ENCODE peak calls at places on chromosomes 4 and X, in seven cellular contexts. B is GM23338, T is spleen, K is prostate gland, Z is Panc1, C is HCT116, N is suprapubic skin. J is an unnamed sample.

GRCh38 chr4:137998666-137999429 is 243.3 kb downstream of the SLC7A11 start:
- DNase-seq in C (no peak), K (no peak), N (no peak), Z (no peak), B (no peak), T (no peak), J (no peak)

GRCh38 chr4:36133658-36134057 is 110.7 kb downstream of the ARAP2 start:
- DNase-seq in Z (no peak), N (no peak), B (no peak), K (no peak), C (no peak), T (no peak), J (no peak)

GRCh38 chr4:75644095-75644494 is 13.8 kb upstream of the CDKL2 start:
- DNase-seq in T (no peak), Z (no peak), B (no peak), C (no peak), N (no peak), K (peak), J (no peak)

GRCh38 chr4:149914521-149915115 is 99.0 kb upstream of the IQCM start:
- DNase-seq in B (peak), T (no peak), C (peak), K (no peak), Z (peak), N (no peak), J (no peak)

GRCh38 chrX:139842326-139843175 is 90.3 kb downstream of the ATP11C start:
- DNase-seq in T (no peak), C (no peak), N (no peak), Z (no peak), K (no peak), B (no peak), J (no peak)

GRCh38 chr4:87973283-87974169 is 2.0 kb upstream of the SPP1 start:
- DNase-seq in N (no peak), C (peak), Z (peak), K (no peak), T (peak), B (peak), J (peak)

GRCh38 chr4:38948551-38948950 is 80.9 kb downstream of the FAM114A1 start:
- DNase-seq in N (no peak), T (no peak), B (no peak), C (no peak), Z (peak), K (no peak), J (no peak)

GRCh38 chrX:22037225-22037624 is 5.1 kb downstream of the PHEX start:
- DNase-seq in B (no peak), Z (no peak), K (no peak), T (no peak), C (no peak), N (no peak), J (no peak)

GRCh38 chr4:3682236-3683076 is 83.7 kb upstream of the ADRA2C start:
- DNase-seq in T (peak), Z (no peak), N (peak), K (no peak), C (no peak), B (no peak), J (no peak)

GRCh38 chr4:41102360-41103092 is 111.8 kb downstream of the APBB2 start:
- DNase-seq in C (no peak), K (no peak), B (no peak), Z (no peak), T (no peak), N (no peak), J (no peak)

GRCh38 chr4:183337833-183338232 is 15.6 kb upstream of the CLDN24 start:
- DNase-seq in N (peak), B (no peak), C (no peak), T (peak), Z (no peak), K (no peak), J (no peak)

GRCh38 chrX:104315555-104315954 is 60.8 kb upstream of the ESX1 start:
- DNase-seq in T (no peak), N (no peak), Z (no peak), B (no peak), K (no peak), C (no peak), J (no peak)

GRCh38 chr4:95556460-95556859 is 7.7 kb upstream of the UNC5C start:
- DNase-seq in C (peak), Z (no peak), T (no peak), N (no peak), B (no peak), K (no peak), J (no peak)

GRCh38 chr4:77538574-77539157 is 67.0 kb upstream of the CXCL13 start:
- DNase-seq in N (no peak), Z (no peak), T (no peak), K (no peak), C (peak), B (no peak), J (no peak)

GRCh38 chr4:176238157-176238608 is 30.8 kb downstream of the ASB5 start:
- DNase-seq in T (no peak), N (no peak), K (peak), Z (peak), B (no peak), C (no peak), J (no peak)

GRCh38 chr4:43763029-43763610 is 685.5 kb downstream of the KCTD8 start:
- DNase-seq in C (no peak), Z (no peak), B (peak), N (no peak), T (no peak), K (no peak), J (no peak)

GRCh38 chr4:101961144-101961543 is 170.6 kb downstream of the BANK1 start:
- DNase-seq in T (no peak), K (no peak), B (no peak), Z (no peak), C (peak), N (no peak), J (no peak)

GRCh38 chr4:139767168-139767567 is 101.5 kb downstream of the MGST2 start:
- DNase-seq in B (no peak), T (no peak), K (no peak), Z (no peak), N (no peak), C (no peak), J (peak)

GRCh38 chr4:76896731-76897521 is 1.0 kb downstream of the SOWAHB start:
- DNase-seq in Z (no peak), B (peak), C (no peak), K (peak), T (no peak), N (no peak), J (no peak)

GRCh38 chr4:101200561-101200960 is 146.8 kb downstream of the PPP3CA start:
- DNase-seq in K (no peak), C (peak), B (no peak), Z (peak), N (no peak), T (no peak), J (no peak)

GRCh38 chrX:48683411-48683982 is at the start of gene WAS:
- DNase-seq in T (peak), B (no peak), Z (no peak), K (no peak), N (no peak), C (no peak), J (no peak)

GRCh38 chrX:49810233-49810632 is 18.9 kb upstream of the PAGE4 start:
- DNase-seq in T (no peak), N (no peak), K (no peak), B (no peak), C (no peak), Z (no peak), J (no peak)

GRCh38 chrX:103904301-103904700 is 58.1 kb upstream of the TMSB15B start:
- DNase-seq in T (no peak), N (no peak), K (no peak), Z (no peak), C (no peak), B (no peak), J (no peak)

GRCh38 chrX:34638116-34638515 is 19.0 kb downstream of the TMEM47 start:
- DNase-seq in K (peak), N (no peak), C (no peak), Z (no peak), B (peak), T (no peak), J (no peak)

GRCh38 chr4:139913398-139913990 is 240.5 kb downstream of the MAML3 start:
- DNase-seq in C (no peak), T (no peak), Z (no peak), K (no peak), N (no peak), B (no peak), J (no peak)

GRCh38 chr4:97159625-97160024 is 983.7 kb downstream of the STPG2 start:
- DNase-seq in C (no peak), B (no peak), Z (no peak), K (peak), T (no peak), N (no peak), J (no peak)

GRCh38 chr4:169620846-169621228 is 459 bp downstream of the CLCN3 start:
- DNase-seq in C (no peak), Z (no peak), K (no peak), B (peak), T (no peak), N (no peak), J (no peak)

GRCh38 chr4:13088726-13089658 is 395.1 kb downstream of the RAB28 start:
- DNase-seq in C (no peak), B (no peak), Z (no peak), T (no peak), N (no peak), K (peak), J (no peak)

GRCh38 chrX:123818243-123818642 is 41.6 kb upstream of the XIAP start:
- DNase-seq in T (no peak), C (no peak), N (no peak), B (no peak), Z (peak), K (no peak), J (no peak)

GRCh38 chrX:132292753-132293152 is 73.5 kb upstream of the RAP2C start:
- DNase-seq in Z (peak), C (peak), B (peak), T (no peak), N (no peak), K (peak), J (peak)

GRCh38 chrX:54358424-54359211 is 772 bp upstream of the WNK3 start:
- DNase-seq in K (peak), Z (no peak), C (no peak), N (peak), B (peak), T (peak), J (no peak)

GRCh38 chr4:529563-529962 is 30.6 kb downstream of the PIGG start:
- DNase-seq in K (no peak), C (no peak), N (no peak), B (no peak), T (peak), Z (no peak), J (no peak)

GRCh38 chr4:73311428-73311827 is 52.8 kb upstream of the ANKRD17 start:
- DNase-seq in B (peak), K (no peak), C (peak), N (no peak), Z (no peak), T (no peak), J (no peak)

GRCh38 chr4:94757192-94758140 is at the start of gene BMPR1B:
- DNase-seq in T (no peak), K (peak), N (no peak), C (no peak), Z (no peak), B (peak), J (no peak)

GRCh38 chr4:158229768-158230167 is 19.5 kb downstream of the TMEM144 start:
- DNase-seq in N (no peak), T (no peak), C (no peak), B (no peak), K (no peak), Z (no peak), J (no peak)

GRCh38 chr4:109801895-109802319 is at the start of gene CFI:
- DNase-seq in Z (no peak), C (no peak), K (no peak), N (no peak), B (no peak), T (no peak), J (no peak)

GRCh38 chr4:675036-675804 is 878 bp downstream of the MYL5 start:
- DNase-seq in Z (no peak), N (no peak), K (no peak), B (no peak), C (no peak), T (peak), J (no peak)

GRCh38 chrX:33605997-33606396 is 394.6 kb upstream of the DMD start:
- DNase-seq in T (no peak), K (no peak), B (no peak), N (no peak), C (no peak), Z (no peak), J (no peak)

GRCh38 chr4:80112236-80112635 is 39.2 kb upstream of the ANTXR2 start:
- DNase-seq in K (no peak), Z (no peak), T (no peak), B (no peak), C (no peak), N (peak), J (no peak)

GRCh38 chr4:80113615-80114014 is 40.6 kb upstream of the ANTXR2 start:
- DNase-seq in B (no peak), K (no peak), T (no peak), C (no peak), Z (no peak), N (no peak), J (no peak)

GRCh38 chr4:80116516-80116915 is 43.5 kb upstream of the ANTXR2 start:
- DNase-seq in B (no peak), T (no peak), K (no peak), N (no peak), Z (no peak), C (no peak), J (no peak)

GRCh38 chr4:80114732-80115265 is 41.8 kb upstream of the ANTXR2 start:
- DNase-seq in C (no peak), B (no peak), Z (no peak), N (no peak), T (no peak), K (no peak), J (no peak)

GRCh38 chr4:80115368-80116181 is 42.5 kb upstream of the ANTXR2 start:
- DNase-seq in K (no peak), C (no peak), N (no peak), B (no peak), T (no peak), Z (no peak), J (no peak)
- H3K4me3 ChIP-seq in K (no peak), C (no peak), N (no peak), B (no peak), T (no peak), Z (no peak), J (no peak)

DNA sequence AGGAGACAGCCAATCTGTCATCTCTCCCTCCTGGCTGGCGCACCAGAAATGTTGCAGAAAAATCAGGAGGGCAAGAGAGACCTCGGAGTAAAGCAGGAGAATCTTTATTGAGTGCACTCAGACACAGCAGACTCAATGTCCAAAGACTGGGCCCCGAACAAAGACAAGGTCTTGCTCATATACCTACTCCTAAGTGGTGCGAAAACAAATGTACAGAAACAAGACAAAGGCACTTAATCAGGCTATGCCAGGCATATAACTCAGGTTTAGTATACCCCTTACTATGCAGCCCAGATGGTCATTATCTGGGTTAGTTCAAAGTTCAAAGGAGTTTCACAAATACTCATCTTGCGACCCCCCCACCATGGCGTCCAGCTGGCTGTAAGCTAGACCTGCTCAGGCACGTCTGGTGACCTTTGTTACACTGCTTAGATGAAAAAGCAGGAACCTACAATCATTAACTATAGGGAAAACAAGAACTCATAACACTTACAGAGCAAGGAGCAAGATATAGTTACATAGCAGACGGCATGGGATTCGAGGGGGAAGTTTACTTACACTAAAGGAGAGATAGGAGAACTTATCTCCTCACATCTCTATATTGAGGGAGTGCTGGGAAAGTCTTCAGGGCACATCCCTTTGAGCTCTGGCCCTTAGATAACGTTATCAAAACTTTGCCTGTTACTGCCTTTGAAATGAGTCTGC is 27.5 kb downstream of the SULT1E1 start:
- DNase-seq in Z (no peak), B (no peak), N (no peak), K (no peak), T (no peak), C (no peak), J (no peak)
- TF ChIP-seq POLR2AphosphoS5 in Z (no peak), B (no peak), N (no peak), K (no peak), T (no peak), C (no peak), J (no peak)

GRCh38 chr4:160142579-160142978 is 1039.7 kb downstream of the RAPGEF2 start:
- DNase-seq in C (no peak), T (no peak), N (no peak), Z (no peak), B (no peak), K (no peak), J (no peak)
- H3K27ac ChIP-seq in C (no peak), T (no peak), N (no peak), Z (no peak), B (no peak), K (no peak), J (no peak)

GRCh38 chrX:107654778-107655761 is 26.8 kb downstream of the PRPS1 start:
- DNase-seq in B (peak), C (peak), T (peak), Z (no peak), K (no peak), N (peak), J (no peak)
- H3K4me3 ChIP-seq in B (no peak), C (no peak), T (no peak), Z (no peak), K (no peak), N (no peak), J (no peak)

GRCh38 chr4:119039160-119039559 is 96.5 kb upstream of the MYOZ2 start:
- DNase-seq in Z (no peak), N (no peak), K (no peak), B (no peak), T (no peak), C (no peak), J (no peak)

GRCh38 chr4:119034276-119035008 is 101.2 kb upstream of the MYOZ2 start:
- DNase-seq in Z (no peak), B (peak), C (no peak), K (no peak), T (no peak), N (no peak), J (no peak)

GRCh38 chr4:119038465-119038864 is 97.2 kb upstream of the MYOZ2 start:
- DNase-seq in T (no peak), C (no peak), N (no peak), Z (no peak), K (no peak), B (no peak), J (no peak)

GRCh38 chr4:119037709-119038463 is 97.7 kb upstream of the MYOZ2 start:
- DNase-seq in B (no peak), C (no peak), T (no peak), Z (no peak), K (no peak), N (no peak), J (no peak)

DNA sequence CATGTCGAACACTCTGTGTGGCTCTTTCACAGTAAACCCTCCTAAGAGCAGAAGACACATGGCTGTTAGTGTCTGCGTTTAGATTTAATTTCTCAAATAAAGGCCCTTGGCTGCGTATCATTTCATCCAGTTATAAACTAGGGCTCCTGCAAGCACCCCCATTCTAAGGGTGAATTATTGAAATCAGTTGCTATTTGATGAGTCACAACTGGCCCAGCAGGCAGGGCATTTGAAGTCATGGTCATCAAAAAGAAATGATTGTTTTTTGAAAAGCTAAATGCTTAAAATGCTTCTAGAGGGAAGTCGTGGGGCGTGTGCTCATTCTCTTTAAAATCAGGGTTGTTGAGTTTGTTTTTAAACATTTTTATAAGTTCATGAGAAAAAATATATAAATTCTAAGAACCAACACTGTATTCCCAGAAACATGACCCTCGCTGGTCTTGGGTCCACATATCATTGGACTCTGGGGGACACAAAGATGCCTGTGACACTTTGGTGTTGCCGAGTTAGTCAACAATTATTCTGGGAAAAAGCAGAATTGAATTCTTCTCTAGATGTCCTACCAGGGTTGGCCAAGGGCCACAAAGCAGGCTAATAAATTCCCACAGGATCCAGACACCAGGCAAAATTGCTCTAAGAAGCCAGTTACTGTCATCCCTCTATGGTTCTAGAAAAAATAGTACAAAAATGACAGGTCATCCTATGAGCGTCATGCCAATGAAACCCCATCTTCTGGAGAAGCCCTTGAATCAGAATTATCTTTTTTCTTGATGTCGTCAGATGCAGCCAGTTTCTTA is 99.5 kb upstream of the MYOZ2 start:
- DNase-seq in Z (no peak), T (no peak), K (no peak), C (no peak), B (no peak), N (no peak), J (no peak)
- TF ChIP-seq POLR2AphosphoS5 in Z (no peak), T (no peak), K (no peak), C (no peak), B (no peak), N (no peak), J (no peak)

DNA sequence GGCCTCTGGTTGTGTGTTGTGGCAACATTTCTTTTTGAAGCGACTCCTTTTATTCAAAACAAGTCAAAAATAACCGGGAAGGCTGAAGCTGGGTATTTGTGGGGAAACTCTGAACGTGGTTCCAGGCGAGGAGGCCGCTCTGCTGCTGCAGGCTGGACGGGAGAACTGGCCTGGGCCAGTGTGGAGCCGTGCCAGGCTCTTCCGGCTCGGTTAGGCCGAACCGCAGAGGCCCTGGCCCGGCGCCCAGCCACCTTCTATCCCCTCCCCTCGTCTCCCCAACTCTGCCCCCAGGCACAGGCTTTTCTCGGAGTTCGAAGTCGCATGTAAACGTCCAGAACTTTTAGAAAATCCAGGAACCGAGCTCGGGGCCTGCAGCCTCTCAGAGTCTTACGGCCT is 2.4 kb upstream of the BCOR start:
- DNase-seq in B (no peak), C (no peak), Z (no peak), K (peak), T (peak), N (no peak), J (no peak)
- H3K27ac ChIP-seq in B (no peak), C (peak), Z (peak), K (peak), T (peak), N (no peak), J (peak)

GRCh38 chr4:7759221-7759620 is 180.4 kb downstream of the AFAP1 start:
- DNase-seq in Z (no peak), B (no peak), C (no peak), T (peak), K (no peak), N (no peak), J (no peak)
- H3K4me3 ChIP-seq in Z (peak), B (no peak), C (no peak), T (no peak), K (no peak), N (no peak), J (no peak)

GRCh38 chr4:54233697-54234496 is 4.8 kb downstream of the PDGFRA start:
- DNase-seq in T (peak), Z (peak), K (peak), N (peak), C (peak), B (peak), J (peak)
- TF ChIP-seq POLR2AphosphoS5 in T (peak), Z (no peak), K (peak), N (no peak), C (no peak), B (no peak), J (no peak)